ENCODE peak calls at places on chromosomes 4 and X, in nine cellular contexts. B, E, J, D, R, O, W, L and S are unnamed samples.

GRCh38 chr4:41179086-41179374 is 35.3 kb downstream of the APBB2 start:
- DNase-seq in B (no peak), E (no peak), J (no peak), D (no peak), R (no peak), O (no peak), W (no peak), L (no peak), S (no peak)

GRCh38 chrX:39759526-39760224 is 338.1 kb downstream of the BCOR start:
- DNase-seq in B (no peak), E (peak; percentile 67), J (peak; percentile 43), D (no peak), R (no peak), O (no peak), W (peak; percentile 52), L (no peak), S (no peak)

GRCh38 chrX:102067966-102068723 is 57.3 kb upstream of the TCEAL2 start:
- DNase-seq in B (no peak), E (peak; percentile 13), J (peak; percentile 14), D (no peak), R (no peak), O (no peak), W (no peak), L (peak; percentile 32), S (no peak)

GRCh38 chrX:107747596-107748161 is 27.9 kb downstream of the TSC22D3 start:
- DNase-seq in B (peak; percentile 22), E (peak; percentile 63), J (peak; percentile 65), D (no peak), R (no peak), O (no peak), W (no peak), L (no peak), S (no peak)

GRCh38 chrX:20531667-20532066 is 265.0 kb upstream of the RPS6KA3 start:
- DNase-seq in B (no peak), E (no peak), J (no peak), D (no peak), R (no peak), O (no peak), W (no peak), L (no peak), S (no peak)

GRCh38 chrX:44748014-44748413 is 95.8 kb upstream of the DUSP21 start:
- DNase-seq in B (no peak), E (peak; percentile 1), J (no peak), D (no peak), R (no peak), O (no peak), W (no peak), L (no peak), S (no peak)

GRCh38 chr4:52945982-52946381 is 83.9 kb downstream of the RASL11B start:
- DNase-seq in B (no peak), E (no peak), J (no peak), D (no peak), R (no peak), O (no peak), W (no peak), L (no peak), S (no peak)

GRCh38 chrX:115233497-115234219 is at the start of gene LRCH2:
- DNase-seq in B (no peak), E (peak; percentile 58), J (peak; percentile 83), D (no peak), R (no peak), O (no peak), W (no peak), L (no peak), S (no peak)

GRCh38 chr4:172899861-172900260 is 268.8 kb upstream of the GALNT7 start:
- DNase-seq in B (no peak), E (no peak), J (no peak), D (no peak), R (no peak), O (no peak), W (no peak), L (no peak), S (no peak)

GRCh38 chrX:34300871-34301270 is 168.8 kb upstream of the FAM47A start:
- DNase-seq in B (no peak), E (peak; percentile 66), J (peak; percentile 74), D (no peak), R (no peak), O (no peak), W (no peak), L (peak; percentile 73), S (peak; percentile 0)

GRCh38 chrX:149638860-149639259 is 7.3 kb upstream of the TMEM185A start:
- DNase-seq in B (no peak), E (no peak), J (no peak), D (no peak), R (no peak), O (no peak), W (no peak), L (no peak), S (no peak)

GRCh38 chrX:21885568-21885967 is 29.8 kb downstream of the YY2 start:
- DNase-seq in B (no peak), E (peak; percentile 65), J (peak; percentile 71), D (no peak), R (no peak), O (no peak), W (no peak), L (no peak), S (no peak)

GRCh38 chrX:117838581-117839331 is 277.9 kb downstream of the KLHL13 start:
- DNase-seq in B (no peak), E (no peak), J (no peak), D (no peak), R (no peak), O (no peak), W (no peak), L (no peak), S (no peak)

GRCh38 chr4:173370130-173370476 is 651 bp upstream of the SAP30 start:
- DNase-seq in B (peak; percentile 65), E (no peak), J (no peak), D (peak; percentile 85), R (no peak), O (no peak), W (no peak), L (peak; percentile 71), S (no peak)

GRCh38 chrX:13092455-13092941 is 48.1 kb upstream of the FAM9C start:
- DNase-seq in B (peak; percentile 75), E (no peak), J (no peak), D (no peak), R (no peak), O (peak; percentile 82), W (no peak), L (peak; percentile 93), S (no peak)

GRCh38 chr4:36255575-36255974 is 11.3 kb upstream of the ARAP2 start:
- DNase-seq in B (peak; percentile 20), E (no peak), J (no peak), D (no peak), R (no peak), O (peak; percentile 82), W (no peak), L (peak; percentile 73), S (peak; percentile 84)

DNA sequence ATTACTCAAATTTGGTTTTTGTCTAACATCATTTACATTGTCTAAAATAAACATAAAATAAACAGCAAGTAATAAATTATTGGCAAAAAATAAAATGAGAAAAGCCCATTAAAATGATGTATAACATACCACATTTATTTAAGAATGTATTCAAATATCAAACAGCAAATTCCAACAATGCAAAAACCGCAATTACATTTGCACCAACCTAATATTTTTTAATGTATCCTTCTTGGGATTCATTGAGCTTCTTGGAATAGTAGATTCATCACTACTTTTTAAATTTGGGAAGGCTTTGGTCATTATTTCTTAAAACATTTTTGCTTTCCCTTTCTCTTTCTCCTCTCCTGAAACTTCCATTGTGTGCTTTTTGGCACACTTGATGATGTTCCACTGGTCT is 400.2 kb downstream of the MAGEE1 start:
- DNase-seq in B (no peak), E (no peak), J (no peak), D (no peak), R (no peak), O (no peak), W (no peak), L (no peak), S (no peak)
- H3K4me3 ChIP-seq in B (no peak overlapping the region), E (no peak overlapping the region), J (no peak overlapping the region), D (no peak overlapping the region), R (no peak overlapping the region), O (no peak overlapping the region), W (no peak overlapping the region), L (no peak overlapping the region), S (no peak overlapping the region)

DNA sequence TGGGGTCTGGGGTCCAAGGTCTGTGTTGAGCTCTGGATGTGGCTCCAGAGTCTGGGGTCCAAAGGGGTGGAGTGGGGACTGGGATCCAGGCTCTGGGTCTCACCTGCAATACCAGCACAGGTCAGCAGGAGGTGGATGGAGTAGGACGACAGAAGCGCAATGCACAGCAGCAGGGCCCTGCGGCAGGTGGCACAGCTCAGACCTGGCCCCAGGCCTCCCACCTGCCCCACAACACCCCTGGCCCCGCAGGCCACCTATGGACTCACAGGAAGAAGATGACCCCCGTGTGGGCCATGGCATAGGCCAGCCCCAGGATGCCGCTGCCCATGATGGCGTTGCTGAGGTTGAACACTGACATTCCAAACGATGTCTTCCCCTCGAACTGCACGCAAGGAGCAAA is 3.4 kb downstream of the SLC38A5 start:
- DNase-seq in B (no peak), E (no peak), J (no peak), D (no peak), R (no peak), O (no peak), W (no peak), L (peak; percentile 34), S (no peak)
- TF ChIP-seq CTCF in B (no peak), E (peak; percentile 26), J (peak; percentile 20), D (no peak), R (no peak), O (peak; percentile 35), W (peak; percentile 4), L (peak; percentile 27), S (peak; percentile 65)

DNA sequence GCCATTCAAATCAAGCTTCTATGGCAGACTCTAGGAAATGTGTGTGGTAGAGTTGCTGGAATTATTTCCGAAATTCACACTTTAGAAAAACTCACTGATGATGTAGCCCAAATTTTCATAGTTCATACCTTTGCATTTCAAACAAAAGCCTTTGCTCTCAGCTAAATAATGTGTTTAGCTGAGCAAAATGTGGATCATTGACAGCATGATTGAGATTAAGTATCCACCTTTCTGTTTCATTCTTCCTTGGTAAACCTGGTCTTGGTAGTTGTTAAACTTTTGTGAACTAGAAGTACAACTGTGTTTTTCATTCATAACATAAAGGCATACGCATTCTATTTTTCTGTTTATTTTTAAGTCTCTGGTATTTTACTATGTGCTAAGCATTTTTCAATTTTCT is 7.2 kb downstream of the PCDH7 start:
- DNase-seq in B (no peak), E (no peak), J (no peak), D (no peak), R (no peak), O (no peak), W (no peak), L (no peak), S (no peak)
- H3K4me3 ChIP-seq in B (no peak overlapping the region), E (no peak overlapping the region), J (peak overlapping the region; percentile 92), D (no peak overlapping the region), R (no peak overlapping the region), O (no peak overlapping the region), W (no peak overlapping the region), L (no peak overlapping the region), S (no peak overlapping the region)

GRCh38 chr4:140807491-140808257 is 51.5 kb upstream of the TBC1D9 start:
- DNase-seq in B (no peak), E (no peak), J (no peak), D (no peak), R (peak; percentile 22), O (peak; percentile 70), W (no peak), L (peak; percentile 2), S (peak; percentile 78)
- TF ChIP-seq CTCF in B (no peak), E (no peak), J (no peak), D (no peak), R (no peak), O (no peak), W (no peak), L (no peak), S (no peak)

GRCh38 chr4:14807857-14808256 is 194.4 kb upstream of the CPEB2 start:
- DNase-seq in B (no peak), E (no peak), J (no peak), D (no peak), R (no peak), O (no peak), W (no peak), L (no peak), S (no peak)
- H3K4me3 ChIP-seq in B (no peak overlapping the region), E (no peak overlapping the region), J (no peak overlapping the region), D (no peak overlapping the region), R (no peak overlapping the region), O (no peak overlapping the region), W (no peak overlapping the region), L (no peak overlapping the region), S (no peak overlapping the region)